ENCODE peak calls at places on chromosomes 4 and X, in six cellular contexts. F is A549, Y is GM23248, Z is upper lobe of left lung, G is astrocyte of the spinal cord, Q is lower leg skin. I is an unnamed sample.

GRCh38 chrX:103475381-103475780 is 43.9 kb downstream of the RAB40A start:
- DNase-seq in F (no peak), Y (peak), Z (no peak), G (no peak), Q (no peak), I (no peak)

GRCh38 chr4:162498168-162498567 is 334.4 kb upstream of the FSTL5 start:
- DNase-seq in F (no peak), Y (no peak), Z (no peak), G (no peak), Q (no peak), I (no peak)

GRCh38 chr4:2071252-2071911 is 12.3 kb downstream of the NAT8L start:
- DNase-seq in F (no peak), Y (no peak), Z (peak), G (no peak), Q (no peak), I (peak)

GRCh38 chr4:37365888-37366287 is 121.3 kb downstream of the NWD2 start:
- DNase-seq in F (no peak), Y (no peak), Z (no peak), G (peak), Q (no peak), I (no peak)

GRCh38 chrX:17496407-17496806 is 121.4 kb downstream of the NHS start:
- DNase-seq in F (no peak), Y (no peak), Z (no peak), G (no peak), Q (peak), I (no peak)

GRCh38 chr4:150256841-150257273 is 178.6 kb downstream of the DCLK2 start:
- DNase-seq in F (no peak), Y (no peak), Z (peak), G (no peak), Q (no peak), I (peak)

GRCh38 chr4:13541176-13541604 is 3.1 kb downstream of the NKX3-2 start:
- DNase-seq in F (no peak), Y (no peak), Z (no peak), G (no peak), Q (no peak), I (peak)

GRCh38 chrX:135391734-135392133 is 30.0 kb upstream of the SMIM10L2A start:
- DNase-seq in F (no peak), Y (no peak), Z (no peak), G (no peak), Q (no peak), I (no peak)

GRCh38 chr4:2247128-2248043 is 5.5 kb upstream of the HAUS3 start:
- DNase-seq in F (no peak), Y (no peak), Z (peak), G (no peak), Q (no peak), I (peak)

GRCh38 chr4:119671205-119671604 is 42.6 kb upstream of the PDE5A start:
- DNase-seq in F (no peak), Y (no peak), Z (no peak), G (no peak), Q (no peak), I (no peak)

GRCh38 chr4:190019023-190019858 is 7.8 kb downstream of the FRG2 start:
- DNase-seq in F (no peak), Y (peak), Z (peak), G (no peak), Q (no peak), I (peak)

GRCh38 chr4:26178874-26179273 is 141.9 kb upstream of the RBPJ start:
- DNase-seq in F (no peak), Y (peak), Z (no peak), G (peak), Q (peak), I (no peak)

GRCh38 chr4:143411527-143412480 is 75.1 kb downstream of the GAB1 start:
- DNase-seq in F (no peak), Y (peak), Z (no peak), G (no peak), Q (no peak), I (no peak)

GRCh38 chr4:71229477-71230257 is 109.2 kb upstream of the SLC4A4 start:
- DNase-seq in F (peak), Y (peak), Z (no peak), G (peak), Q (no peak), I (peak)

GRCh38 chrX:68179355-68179754 is 253.9 kb downstream of the OPHN1 start:
- DNase-seq in F (no peak), Y (no peak), Z (no peak), G (no peak), Q (no peak), I (no peak)

GRCh38 chr4:25031077-25031606 is 396 bp upstream of the LGI2 start:
- DNase-seq in F (peak), Y (peak), Z (peak), G (peak), Q (no peak), I (peak)

GRCh38 chrX:139881130-139881529 is 51.7 kb downstream of the ATP11C start:
- DNase-seq in F (no peak), Y (peak), Z (no peak), G (peak), Q (no peak), I (no peak)

GRCh38 chrX:123339201-123339905 is 155.3 kb downstream of the GRIA3 start:
- DNase-seq in F (no peak), Y (peak), Z (no peak), G (peak), Q (no peak), I (no peak)

GRCh38 chr4:176186721-176187395 is 8.5 kb downstream of the SPATA4 start:
- DNase-seq in F (no peak), Y (no peak), Z (no peak), G (peak), Q (no peak), I (no peak)

GRCh38 chrX:130705591-130705990 is 197.4 kb downstream of the ENOX2 start:
- DNase-seq in F (no peak), Y (no peak), Z (no peak), G (no peak), Q (no peak), I (no peak)

GRCh38 chr4:19285146-19285545 is 966.6 kb upstream of the SLIT2 start:
- DNase-seq in F (no peak), Y (no peak), Z (no peak), G (no peak), Q (no peak), I (no peak)

GRCh38 chr4:16591867-16592266 is 306.6 kb downstream of the LDB2 start:
- DNase-seq in F (no peak), Y (no peak), Z (no peak), G (no peak), Q (no peak), I (no peak)

DNA sequence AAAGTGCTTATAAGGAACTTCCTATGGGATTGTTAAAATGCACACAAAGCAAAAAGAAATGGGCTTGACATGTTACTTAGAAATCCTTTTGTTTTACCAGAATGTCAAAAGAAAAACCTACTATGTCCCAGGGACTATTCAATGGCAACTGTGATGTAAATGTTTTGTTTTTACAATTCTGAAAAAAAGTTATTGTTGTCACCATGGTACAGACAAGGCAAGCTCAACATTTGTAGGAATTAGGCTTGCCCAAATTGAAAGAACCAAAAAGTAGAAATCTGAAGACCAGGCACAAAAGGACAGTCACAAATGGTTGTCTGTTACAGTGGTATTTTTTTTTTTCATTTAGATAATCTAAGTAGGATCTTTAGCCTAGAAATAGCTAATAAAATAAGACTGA is 638.6 kb downstream of the STPG2 start:
- DNase-seq in F (no peak), Y (no peak), Z (no peak), G (no peak), Q (no peak), I (no peak)
- H3K4me3 ChIP-seq in F (no peak), Y (no peak), Z (no peak), G (no peak), Q (no peak), I (no peak)

GRCh38 chr4:8333726-8334460 is 64.3 kb downstream of the HTRA3 start:
- DNase-seq in F (no peak), Y (no peak), Z (no peak), G (no peak), Q (no peak), I (no peak)

GRCh38 chr4:8337083-8337482 is 67.5 kb downstream of the HTRA3 start:
- DNase-seq in F (no peak), Y (no peak), Z (no peak), G (no peak), Q (no peak), I (no peak)

GRCh38 chr4:8334786-8335460 is 65.4 kb downstream of the HTRA3 start:
- DNase-seq in F (no peak), Y (no peak), Z (no peak), G (no peak), Q (no peak), I (no peak)

GRCh38 chr4:8335848-8336247 is 66.3 kb downstream of the HTRA3 start:
- DNase-seq in F (no peak), Y (no peak), Z (no peak), G (no peak), Q (no peak), I (no peak)

GRCh38 chr4:8336412-8337075 is 67.0 kb downstream of the HTRA3 start:
- DNase-seq in F (no peak), Y (peak), Z (no peak), G (no peak), Q (no peak), I (no peak)
- H3K4me3 ChIP-seq in F (no peak), Y (no peak), Z (no peak), G (no peak), Q (no peak), I (no peak)

DNA sequence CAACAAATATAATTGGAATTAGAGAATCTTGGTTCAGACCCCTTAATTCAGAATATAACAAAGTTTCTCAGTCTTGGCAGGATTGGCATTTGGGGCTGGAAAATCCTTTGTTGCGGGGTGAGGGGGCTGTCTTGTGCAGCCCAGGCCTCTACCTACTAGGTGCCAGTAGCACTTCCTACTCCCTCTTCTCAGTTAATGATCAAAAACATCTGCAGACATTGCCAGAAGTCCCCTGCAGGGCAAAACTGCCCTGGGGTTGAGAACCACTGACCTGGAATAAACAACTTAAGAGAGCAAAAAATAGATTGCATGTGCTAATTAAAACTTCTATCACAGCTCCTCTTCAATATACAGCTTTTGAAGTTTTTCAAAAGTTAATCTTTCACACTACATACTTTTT is 36.7 kb upstream of the CXorf38 start:
- DNase-seq in F (no peak), Y (no peak), Z (no peak), G (no peak), Q (no peak), I (no peak)
- H3K4me3 ChIP-seq in F (no peak), Y (no peak), Z (no peak), G (no peak), Q (no peak), I (no peak)

GRCh38 chr4:185773419-185773818 is 38.6 kb downstream of the SORBS2 start:
- DNase-seq in F (no peak), Y (no peak), Z (no peak), G (no peak), Q (no peak), I (no peak)
- H3K4me3 ChIP-seq in F (no peak), Y (no peak), Z (no peak), G (peak), Q (no peak), I (no peak)

GRCh38 chr4:122824616-122825015 is 2.0 kb upstream of the FGF2 start:
- DNase-seq in F (no peak), Y (peak), Z (no peak), G (no peak), Q (no peak), I (no peak)

GRCh38 chr4:122826596-122827257 is at the start of gene FGF2:
- DNase-seq in F (peak), Y (peak), Z (peak), G (peak), Q (peak), I (peak)

GRCh38 chr4:122827899-122828601 is 1.4 kb downstream of the FGF2 start:
- DNase-seq in F (peak), Y (peak), Z (no peak), G (peak), Q (peak), I (peak)

GRCh38 chr4:122827258-122827887 is 742 bp downstream of the FGF2 start:
- DNase-seq in F (peak), Y (peak), Z (peak), G (peak), Q (no peak), I (peak)

GRCh38 chr4:122826000-122826595 is 533 bp upstream of the FGF2 start:
- DNase-seq in F (no peak), Y (peak), Z (no peak), G (no peak), Q (no peak), I (peak)
- H3K4me3 ChIP-seq in F (peak), Y (peak), Z (peak), G (peak), Q (peak), I (peak)

DNA sequence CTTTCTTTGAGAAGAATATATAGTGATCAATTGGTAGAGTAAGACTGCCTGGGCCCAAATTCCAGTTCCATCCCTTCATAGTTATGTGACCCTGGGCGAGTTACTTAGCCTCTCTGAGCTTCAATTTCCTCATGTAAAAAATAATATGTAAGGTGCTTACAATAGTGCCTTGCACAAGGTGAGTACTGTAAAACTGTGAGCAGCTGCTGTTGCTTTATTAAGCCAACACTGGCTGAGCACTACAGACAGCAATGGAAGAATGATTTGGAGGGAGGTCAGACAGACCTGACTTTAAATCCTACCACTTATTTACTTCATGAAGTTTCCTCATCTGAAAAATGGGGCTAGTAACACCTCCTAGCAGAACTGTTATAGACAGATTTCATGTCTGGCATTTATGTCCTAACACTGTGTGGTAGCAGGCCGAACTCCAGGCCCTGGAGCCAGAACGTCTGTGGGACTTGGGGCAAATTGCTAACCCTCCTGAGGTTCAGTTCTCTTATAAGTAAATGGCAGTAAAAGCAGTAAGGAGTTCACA is 53.8 kb downstream of the RNF150 start:
- DNase-seq in F (no peak), Y (no peak), Z (no peak), G (no peak), Q (no peak), I (no peak)
- H3K4me3 ChIP-seq in F (no peak), Y (no peak), Z (no peak), G (no peak), Q (no peak), I (no peak)